ENCODE peak calls at places on chromosome 10, in seven cellular contexts. L is pancreas, M is choroid plexus epithelial cell, C is HL-60, E is dorsolateral prefrontal cortex, W is GM12878, D is cardiac muscle cell. F is an unnamed sample.

GRCh38 chr10:4079796-4080195 is 294.8 kb upstream of the KLF6 start:
- DNase-seq in L (no peak), M (no peak), C (no peak), E (no peak), W (no peak), D (no peak), F (no peak)

GRCh38 chr10:129621694-129622093 is 154.7 kb downstream of the MGMT start:
- DNase-seq in L (no peak), M (no peak), C (no peak), E (no peak), W (no peak), D (no peak), F (no peak)

GRCh38 chr10:13528875-13529713 is at the start of gene BEND7:
- DNase-seq in L (peak), M (no peak), C (no peak), E (no peak), W (no peak), D (peak), F (peak)

GRCh38 chr10:113381906-113382562 is 170.8 kb upstream of the HABP2 start:
- DNase-seq in L (no peak), M (peak), C (no peak), E (no peak), W (no peak), D (no peak), F (no peak)

GRCh38 chr10:113991091-113991860 is 52.4 kb upstream of the ADRB1 start:
- DNase-seq in L (no peak), M (peak), C (no peak), E (no peak), W (no peak), D (no peak), F (no peak)

GRCh38 chr10:119494224-119495060 is 48.1 kb downstream of the RGS10 start:
- DNase-seq in L (no peak), M (peak), C (no peak), E (no peak), W (no peak), D (no peak), F (no peak)

GRCh38 chr10:121598261-121599249 is at the start of gene FGFR2:
- DNase-seq in L (peak), M (peak), C (peak), E (peak), W (no peak), D (peak), F (no peak)

GRCh38 chr10:100186813-100187212 is 984 bp upstream of the ERLIN1 start:
- DNase-seq in L (peak), M (no peak), C (no peak), E (no peak), W (no peak), D (no peak), F (peak)

GRCh38 chr10:114334301-114334700 is 70.0 kb downstream of the AFAP1L2 start:
- DNase-seq in L (no peak), M (peak), C (no peak), E (no peak), W (no peak), D (no peak), F (no peak)

GRCh38 chr10:124339951-124340760 is 78.6 kb downstream of the OAT start:
- DNase-seq in L (no peak), M (peak), C (no peak), E (peak), W (no peak), D (no peak), F (no peak)

GRCh38 chr10:32139223-32140073 is 83.2 kb upstream of the KIF5B start:
- DNase-seq in L (peak), M (peak), C (peak), E (peak), W (no peak), D (no peak), F (no peak)

GRCh38 chr10:87860156-87860795 is 3.1 kb downstream of the KLLN start:
- DNase-seq in L (no peak), M (peak), C (no peak), E (no peak), W (peak), D (peak), F (no peak)

GRCh38 chr10:96212911-96213310 is 58.5 kb downstream of the BLNK start:
- DNase-seq in L (no peak), M (no peak), C (no peak), E (no peak), W (no peak), D (no peak), F (no peak)

GRCh38 chr10:7218974-7219373 is 191.9 kb downstream of the SFMBT2 start:
- DNase-seq in L (no peak), M (peak), C (no peak), E (no peak), W (no peak), D (peak), F (no peak)

GRCh38 chr10:120644549-120645410 is 187.8 kb downstream of the PLPP4 start:
- DNase-seq in L (no peak), M (no peak), C (no peak), E (no peak), W (no peak), D (no peak), F (no peak)

GRCh38 chr10:124128811-124129145 is 35.4 kb upstream of the CHST15 start:
- DNase-seq in L (no peak), M (no peak), C (no peak), E (no peak), W (no peak), D (no peak), F (no peak)

GRCh38 chr10:72308320-72308987 is 34.7 kb downstream of the DDIT4 start:
- DNase-seq in L (peak), M (peak), C (peak), E (no peak), W (no peak), D (peak), F (no peak)

GRCh38 chr10:36462194-36462593 is 663.2 kb upstream of the ANKRD30A start:
- DNase-seq in L (no peak), M (peak), C (no peak), E (no peak), W (no peak), D (no peak), F (no peak)

GRCh38 chr10:131084791-131085585 is 226.5 kb downstream of the TCERG1L start:
- DNase-seq in L (no peak), M (no peak), C (no peak), E (no peak), W (no peak), D (no peak), F (no peak)

GRCh38 chr10:73908853-73909611 is 1.9 kb upstream of the PLAU start:
- DNase-seq in L (no peak), M (peak), C (peak), E (no peak), W (peak), D (no peak), F (no peak)

GRCh38 chr10:50224330-50224952 is 26.9 kb downstream of the ASAH2 start:
- DNase-seq in L (no peak), M (peak), C (no peak), E (no peak), W (peak), D (peak), F (no peak)

GRCh38 chr10:114662651-114663217 is 4.7 kb upstream of the ABLIM1 start:
- DNase-seq in L (no peak), M (no peak), C (no peak), E (no peak), W (no peak), D (no peak), F (no peak)

GRCh38 chr10:13794982-13795381 is 208.2 kb downstream of the PRPF18 start:
- DNase-seq in L (no peak), M (no peak), C (no peak), E (no peak), W (no peak), D (no peak), F (no peak)

GRCh38 chr10:83165164-83165563 is 974.1 kb upstream of the GHITM start:
- DNase-seq in L (no peak), M (no peak), C (no peak), E (no peak), W (no peak), D (peak), F (no peak)
- TF ChIP-seq CTCF in L (no peak), M (no peak), C (no peak), E (no peak), W (no peak), D (no peak), F (no peak)

DNA sequence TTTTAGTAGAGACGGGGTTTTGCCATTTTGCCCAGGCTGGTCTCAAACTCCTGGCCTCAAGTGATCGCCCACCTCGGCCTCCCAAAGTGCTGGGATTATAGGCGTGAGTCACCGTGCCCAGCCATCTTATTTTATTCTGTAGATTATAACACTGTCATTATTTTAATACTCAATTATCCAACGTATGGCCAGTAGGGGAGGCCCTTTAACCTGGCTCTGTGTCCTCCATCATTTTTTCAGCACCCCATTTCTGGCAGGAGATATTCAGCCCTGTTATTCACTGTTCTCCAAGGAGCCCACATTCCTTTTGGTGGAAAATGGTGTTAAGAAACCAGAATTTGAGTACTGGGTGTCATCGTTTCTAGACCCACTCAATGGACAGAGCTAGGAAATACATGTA is 31.5 kb downstream of the PDSS1 start:
- DNase-seq in L (no peak), M (no peak), C (no peak), E (no peak), W (no peak), D (no peak), F (no peak)
- TF ChIP-seq CTCF in L (no peak), M (peak), C (no peak), E (no peak), W (peak), D (no peak), F (no peak)

DNA sequence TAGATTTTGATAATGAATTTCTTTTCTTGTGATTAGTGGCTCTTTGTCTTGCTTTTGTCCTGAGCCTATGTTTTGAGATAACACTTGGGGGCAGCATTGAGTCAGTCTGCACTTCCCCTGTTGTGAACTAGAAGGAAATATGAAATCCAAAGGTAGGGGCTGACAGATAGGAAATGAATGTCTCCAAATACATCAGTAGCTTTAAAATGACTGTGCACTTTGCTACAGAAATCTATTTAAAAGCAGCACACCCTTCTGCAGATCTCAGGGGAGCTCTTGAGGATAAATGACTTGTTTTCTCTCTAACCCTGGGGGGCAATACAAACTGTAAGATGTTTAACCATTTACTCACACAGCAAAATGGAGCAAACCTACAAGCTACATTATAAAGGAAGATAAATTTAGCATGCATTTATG is 176.0 kb upstream of the MYO3A start:
- DNase-seq in L (no peak), M (peak), C (no peak), E (no peak), W (no peak), D (peak), F (no peak)
- TF ChIP-seq CTCF in L (peak), M (peak), C (no peak), E (peak), W (peak), D (peak), F (no peak)

DNA sequence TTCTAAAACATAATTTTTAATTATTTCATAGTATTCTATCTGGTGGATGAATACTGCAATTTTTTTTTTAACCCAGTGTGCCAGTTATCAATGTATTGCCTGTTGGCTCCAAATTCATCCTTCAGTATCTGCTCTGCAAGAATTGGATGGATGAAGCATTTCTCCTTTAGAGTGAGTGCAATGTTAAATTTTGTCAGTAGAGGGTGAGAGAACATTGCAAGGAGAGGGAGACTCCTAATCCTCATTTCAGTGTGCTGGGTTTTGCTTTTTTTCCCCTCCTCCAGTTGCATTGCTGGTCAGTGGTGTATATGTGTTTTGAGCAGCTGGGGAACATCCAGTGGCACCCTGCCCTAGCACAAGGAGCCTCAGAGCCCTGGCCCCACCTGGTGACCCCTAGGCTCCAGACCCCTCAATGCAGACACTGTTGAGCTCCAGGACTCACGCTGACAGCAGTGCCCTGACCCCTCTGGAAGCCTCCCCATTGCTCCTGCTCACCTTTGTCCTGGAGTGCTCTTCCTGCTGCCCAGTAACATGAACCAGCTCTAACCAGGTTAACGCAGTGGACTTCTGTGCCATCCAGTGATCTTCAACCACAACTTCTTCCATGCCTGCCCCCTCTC is 199.4 kb downstream of the USP6NL start:
- DNase-seq in L (no peak), M (peak), C (no peak), E (no peak), W (no peak), D (no peak), F (no peak)
- TF ChIP-seq CTCF in L (no peak), M (peak), C (no peak), E (peak), W (peak), D (peak), F (no peak)

GRCh38 chr10:103612462-103613365 is 119.2 kb downstream of the NEURL1 start:
- DNase-seq in L (no peak), M (peak), C (no peak), E (peak), W (no peak), D (no peak), F (no peak)
- TF ChIP-seq CTCF in L (no peak), M (peak), C (no peak), E (no peak), W (no peak), D (peak), F (no peak)

DNA sequence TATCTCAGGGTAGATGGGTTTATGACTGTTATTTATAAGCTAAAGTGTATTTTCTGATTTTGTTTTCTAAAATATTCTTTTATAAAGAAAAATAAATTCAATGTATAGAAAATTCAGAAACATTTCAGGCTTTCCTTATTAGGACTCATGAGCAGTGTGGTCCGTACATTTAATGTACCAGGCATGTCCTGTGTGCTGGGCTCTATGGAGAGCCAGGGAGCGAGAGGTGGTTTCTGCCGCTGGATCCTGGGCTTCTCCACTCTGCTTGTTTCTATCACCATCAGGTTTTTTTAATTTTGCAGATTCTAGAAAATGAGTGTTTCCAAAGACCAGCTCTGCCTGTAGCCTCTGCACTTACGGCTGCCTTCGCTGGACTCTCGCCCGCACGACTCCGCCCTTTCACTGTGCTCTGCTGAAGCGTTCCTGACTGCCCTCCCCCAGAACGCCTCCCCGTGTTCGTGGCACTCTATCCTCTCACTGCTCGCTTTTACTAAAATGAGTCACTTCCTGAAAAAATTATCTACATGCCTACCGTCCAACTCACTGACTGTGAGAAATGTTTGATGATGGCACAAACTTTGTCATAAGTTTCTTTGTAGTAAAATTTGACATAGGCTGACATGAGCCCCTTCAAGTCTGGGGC is 188.5 kb downstream of the ZMYND11 start:
- DNase-seq in L (no peak), M (peak), C (peak), E (peak), W (peak), D (no peak), F (no peak)
- TF ChIP-seq CTCF in L (no peak), M (peak), C (no peak), E (no peak), W (no peak), D (peak), F (no peak)

DNA sequence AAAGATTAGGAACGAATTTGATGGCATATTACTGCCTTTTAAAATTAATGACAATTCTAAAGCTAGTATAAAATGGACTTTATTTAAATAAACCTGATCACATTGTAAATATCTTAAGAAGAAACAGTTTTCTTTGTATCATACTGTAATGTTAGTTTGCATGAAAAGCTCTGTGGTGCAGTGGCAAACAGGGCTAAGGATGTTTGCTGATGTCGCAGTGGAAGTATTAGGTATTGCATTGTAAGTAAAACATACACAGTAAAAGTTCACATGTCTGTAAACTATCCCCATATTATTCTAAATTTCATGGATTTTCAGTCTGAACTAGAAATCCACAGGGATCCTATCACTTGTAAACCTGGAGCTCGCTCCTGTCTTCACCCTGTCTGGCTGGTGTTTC is 252.6 kb upstream of the ZNF32 start:
- DNase-seq in L (no peak), M (peak), C (no peak), E (no peak), W (no peak), D (no peak), F (no peak)
- TF ChIP-seq CTCF in L (no peak), M (peak), C (no peak), E (no peak), W (no peak), D (peak), F (no peak)

DNA sequence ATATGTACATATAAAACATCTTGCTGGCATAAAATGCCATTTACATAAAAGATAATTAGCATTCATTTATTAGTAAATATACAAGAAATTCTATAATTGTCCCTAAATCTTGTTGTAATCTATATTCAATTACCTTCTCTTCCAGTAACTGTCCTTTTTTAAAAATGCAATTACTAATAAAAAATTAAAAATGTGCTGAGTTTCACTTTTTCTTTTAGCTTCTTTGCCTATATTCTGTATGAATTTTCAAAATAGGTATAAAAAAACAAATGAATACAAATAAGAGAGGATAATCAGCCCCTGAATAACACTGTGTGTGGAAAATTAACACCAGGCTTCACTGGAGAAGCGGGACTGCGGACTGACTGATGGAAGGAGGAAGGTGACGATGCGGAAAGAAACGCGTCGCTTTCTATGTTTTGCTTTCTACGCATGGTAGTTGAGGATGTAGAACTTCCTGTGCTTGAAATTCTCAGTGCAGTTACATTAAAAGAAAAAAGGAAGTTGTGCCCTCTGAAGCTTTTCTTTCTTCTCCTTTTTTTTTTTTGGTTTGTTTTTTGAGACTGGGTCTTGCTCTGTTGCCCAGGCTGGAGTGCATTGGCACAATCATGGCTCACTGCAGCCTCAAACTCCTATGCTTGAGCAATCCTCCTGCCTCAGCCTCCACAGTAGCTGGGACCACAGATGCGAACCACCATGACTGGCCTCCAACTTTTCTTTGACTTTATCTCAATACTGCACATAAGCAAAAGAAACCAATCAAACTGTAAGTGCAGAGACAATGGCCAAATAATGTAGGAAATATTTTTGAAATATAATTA is 7.4 kb upstream of the ZMYND11 start:
- DNase-seq in L (no peak), M (no peak), C (peak), E (no peak), W (peak), D (no peak), F (no peak)
- TF ChIP-seq CTCF in L (no peak), M (no peak), C (no peak), E (no peak), W (no peak), D (no peak), F (no peak)

GRCh38 chr10:93115661-93116383 is 42.1 kb downstream of the CYP26A1 start:
- DNase-seq in L (peak), M (peak), C (peak), E (no peak), W (peak), D (peak), F (peak)
- TF ChIP-seq CTCF in L (no peak), M (peak), C (peak), E (peak), W (peak), D (peak), F (no peak)